ENCODE peak calls at places on chromosomes 1 and 21, in four cellular contexts. U is OCI-LY7, N is Peyer's patch, O is uterus. A is an unnamed sample. For H3K4me1, the result is how much of the 10 kb centered on the place peaks cover.

GRCh38 chr1:116360435-116361173 is 12.4 kb upstream of the ATP1A1 start:
- DNase-seq in O (no peak), N (no peak), U (peak), A (no peak)

GRCh38 chr1:56526571-56527174 is 52.7 kb downstream of the PLPP3 start:
- DNase-seq in N (no peak), O (no peak), U (peak), A (no peak)

GRCh38 chr21:36087362-36088138 is 17.7 kb downstream of the CBR1 start:
- DNase-seq in U (no peak), O (no peak), N (no peak), A (no peak)

GRCh38 chr21:46089285-46089684 is 8.6 kb upstream of the COL6A2 start:
- DNase-seq in N (no peak), U (no peak), O (no peak), A (no peak)

GRCh38 chr1:35574655-35575400 is 1.7 kb downstream of the TFAP2E start:
- DNase-seq in N (no peak), U (no peak), O (no peak), A (no peak)

GRCh38 chr1:193310569-193310968 is 124.2 kb upstream of the B3GALT2 start:
- DNase-seq in O (no peak), U (no peak), N (no peak), A (no peak)

GRCh38 chr1:204858381-204858821 is 12.3 kb upstream of the NFASC start:
- DNase-seq in O (no peak), U (no peak), N (no peak), A (no peak)

GRCh38 chr1:170513138-170513537 is 18.8 kb upstream of the GORAB start:
- DNase-seq in N (no peak), U (no peak), O (no peak), A (no peak)

GRCh38 chr1:156860639-156861423 is at the start of gene NTRK1:
- DNase-seq in U (peak), N (no peak), O (peak), A (no peak)

GRCh38 chr21:36075171-36075570 is 5.3 kb downstream of the CBR1 start:
- DNase-seq in O (no peak), N (no peak), U (no peak), A (no peak)

GRCh38 chr1:26283871-26284596 is 4.1 kb downstream of the SH3BGRL3 start:
- DNase-seq in O (no peak), N (no peak), U (no peak), A (no peak)

GRCh38 chr1:4027492-4028138 is 127.5 kb upstream of the C1orf174 start:
- DNase-seq in N (no peak), O (no peak), U (peak), A (no peak)

GRCh38 chr1:243727503-243728191 is 122.4 kb downstream of the AKT3 start:
- DNase-seq in N (no peak), U (peak), O (no peak), A (no peak)

GRCh38 chr1:196910208-196910607 is 22.4 kb downstream of the CFHR4 start:
- DNase-seq in U (no peak), O (no peak), N (no peak), A (no peak)

GRCh38 chr1:200336111-200336845 is 73.6 kb downstream of the ZNF281 start:
- DNase-seq in O (no peak), U (no peak), N (no peak), A (peak)

GRCh38 chr1:28592314-28593071 is 428 bp downstream of the RAB42 start:
- DNase-seq in U (no peak), O (no peak), N (peak), A (no peak)

GRCh38 chr21:44583800-44584147 is 3.4 kb upstream of the KRTAP10-5 start:
- DNase-seq in O (no peak), N (no peak), U (no peak), A (no peak)

GRCh38 chr1:150487763-150488115 is 520 bp downstream of the TARS2 start:
- DNase-seq in U (no peak), N (no peak), O (no peak), A (no peak)
- H3K4me1 ChIP-seq in U (under half), N (under half), O (under half), A (under half)

GRCh38 chr1:165845992-165846748 is 18.8 kb downstream of the UCK2 start:
- DNase-seq in N (no peak), O (no peak), U (no peak), A (no peak)

GRCh38 chr1:165844114-165844798 is 16.8 kb downstream of the UCK2 start:
- DNase-seq in O (no peak), N (no peak), U (no peak), A (no peak)

GRCh38 chr1:165847486-165847885 is 20.1 kb downstream of the UCK2 start:
- DNase-seq in O (no peak), N (no peak), U (no peak), A (no peak)

GRCh38 chr1:165844933-165845332 is 17.5 kb downstream of the UCK2 start:
- DNase-seq in U (no peak), N (no peak), O (no peak), A (no peak)

GRCh38 chr1:165845569-165845968 is 18.2 kb downstream of the UCK2 start:
- DNase-seq in U (no peak), O (no peak), N (no peak), A (no peak)
- H3K4me3 ChIP-seq in U (no peak), O (no peak), N (no peak), A (no peak)

GRCh38 chr1:2275796-2276536 is 47.8 kb downstream of the SKI start:
- DNase-seq in O (peak), U (peak), N (no peak), A (no peak)

GRCh38 chr1:2277741-2278488 is 49.8 kb downstream of the SKI start:
- DNase-seq in N (no peak), O (peak), U (no peak), A (no peak)

GRCh38 chr1:2278591-2279209 is 50.6 kb downstream of the SKI start:
- DNase-seq in N (no peak), U (no peak), O (no peak), A (no peak)

GRCh38 chr1:2274968-2275475 is 46.9 kb downstream of the SKI start:
- DNase-seq in N (no peak), O (peak), U (no peak), A (no peak)

DNA sequence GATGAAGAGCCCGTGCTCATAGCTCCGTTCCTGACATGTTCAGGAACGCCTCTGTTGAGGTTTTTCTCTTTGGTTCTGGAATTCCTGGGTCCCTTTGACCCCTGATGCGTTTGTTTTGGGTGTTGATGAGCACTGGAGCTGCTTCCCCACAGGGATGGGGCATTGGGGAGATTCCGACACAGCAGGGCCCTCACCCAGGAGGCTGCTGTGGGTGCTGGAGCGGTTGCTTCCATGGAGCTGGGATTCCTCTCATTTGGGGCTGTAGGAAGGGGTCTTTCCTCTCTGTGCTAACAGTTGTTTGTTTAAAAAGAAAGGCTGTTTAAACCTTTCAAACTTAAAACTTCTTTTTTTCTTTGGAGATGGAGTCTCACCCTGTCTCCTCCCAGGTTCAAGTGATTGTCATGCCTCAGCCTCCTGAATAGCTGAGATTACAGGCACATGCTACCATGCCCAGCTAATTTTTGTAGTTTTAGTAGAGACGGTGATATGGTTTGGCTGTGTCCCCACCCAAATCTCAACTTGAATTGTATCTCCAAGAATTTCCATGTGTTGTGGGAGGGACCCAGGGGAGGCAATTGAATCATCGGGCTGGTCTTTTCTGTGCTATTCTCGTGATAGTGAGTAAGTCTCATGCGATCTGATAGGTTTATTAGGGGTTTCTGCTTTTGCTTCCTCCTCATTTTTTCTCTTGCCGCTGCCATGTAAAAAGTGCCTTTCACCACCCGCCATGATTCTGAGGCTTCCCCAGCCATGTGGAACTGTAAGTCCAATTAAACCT is 48.9 kb downstream of the SKI start:
- DNase-seq in N (no peak), U (no peak), O (no peak), A (no peak)
- H3K4me1 ChIP-seq in N (half or more), U (under half), O (under half), A (under half)

DNA sequence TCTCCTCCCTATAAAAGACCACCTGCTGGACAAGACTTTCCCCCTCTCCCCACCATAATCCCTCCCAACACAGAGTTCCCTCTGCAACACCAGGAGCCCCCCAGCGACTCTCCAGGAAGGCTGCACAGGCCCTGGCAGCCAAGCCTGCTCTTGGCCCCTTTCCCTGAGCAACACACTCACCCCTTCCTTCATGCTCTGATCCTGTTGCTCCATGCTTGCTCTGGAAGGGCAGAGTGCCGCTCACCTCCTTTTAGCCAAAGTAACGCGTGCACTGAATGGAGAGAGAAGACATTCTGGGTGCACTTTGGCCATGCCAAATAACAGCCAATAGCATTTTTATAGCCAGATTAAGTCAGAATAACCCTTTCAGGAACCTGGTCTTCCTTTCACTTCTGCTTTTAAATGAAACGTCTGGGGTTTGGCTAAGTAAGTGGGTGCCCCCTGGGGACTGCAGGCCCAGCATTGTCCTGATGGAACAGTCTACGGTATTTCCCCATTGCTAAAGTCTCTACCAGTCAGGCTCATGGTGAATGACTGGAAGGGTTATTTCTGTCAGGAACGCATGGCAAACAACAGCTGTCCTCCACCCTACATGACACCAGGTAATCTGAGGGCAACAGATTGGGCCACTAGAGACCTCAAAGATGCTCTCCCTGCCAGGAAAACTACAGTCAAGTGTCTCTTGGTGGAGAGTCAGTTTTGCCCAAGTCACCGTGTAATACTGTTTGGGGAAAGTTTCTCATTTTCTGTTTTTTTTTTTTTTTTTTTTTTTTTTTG is at the start of gene SLC2A5:
- DNase-seq in O (peak), U (peak), N (peak), A (no peak)
- H3K4me3 ChIP-seq in O (no peak), U (peak), N (peak), A (no peak)

GRCh38 chr1:58818991-58819390 is 35.1 kb upstream of the JUN start:
- DNase-seq in N (no peak), O (no peak), U (no peak), A (peak)
- H3K4me1 ChIP-seq in N (under half), O (under half), U (under half), A (half or more)

GRCh38 chr1:54404263-54404662 is 1.9 kb downstream of the SSBP3 start:
- DNase-seq in U (no peak), N (no peak), O (no peak), A (no peak)

GRCh38 chr1:54401799-54402198 is 4.4 kb downstream of the SSBP3 start:
- DNase-seq in O (no peak), U (no peak), N (no peak), A (no peak)

GRCh38 chr1:54403377-54403776 is 2.8 kb downstream of the SSBP3 start:
- DNase-seq in U (no peak), O (no peak), N (no peak), A (no peak)

GRCh38 chr1:54403808-54404261 is 2.4 kb downstream of the SSBP3 start:
- DNase-seq in N (no peak), U (peak), O (no peak), A (no peak)

GRCh38 chr1:54402896-54403295 is 3.3 kb downstream of the SSBP3 start:
- DNase-seq in N (no peak), U (no peak), O (no peak), A (no peak)
- H3K4me3 ChIP-seq in N (no peak), U (no peak), O (no peak), A (no peak)

GRCh38 chr1:201724039-201724759 is 104.8 kb upstream of the IPO9 start:
- DNase-seq in U (no peak), N (no peak), O (no peak), A (no peak)
- H3K4me1 ChIP-seq in U (under half), N (under half), O (under half), A (under half)

GRCh38 chr1:164589408-164589807 is 30.4 kb downstream of the PBX1 start:
- DNase-seq in U (no peak), N (no peak), O (no peak), A (no peak)

GRCh38 chr1:164590592-164590991 is 31.6 kb downstream of the PBX1 start:
- DNase-seq in O (no peak), U (no peak), N (no peak), A (no peak)

GRCh38 chr1:164592634-164593033 is 33.6 kb downstream of the PBX1 start:
- DNase-seq in O (no peak), U (no peak), N (no peak), A (no peak)

GRCh38 chr1:164589961-164590507 is 31.1 kb downstream of the PBX1 start:
- DNase-seq in N (no peak), O (no peak), U (no peak), A (no peak)

GRCh38 chr1:164591858-164592257 is 32.9 kb downstream of the PBX1 start:
- DNase-seq in O (no peak), N (no peak), U (no peak), A (peak)
- H3K4me3 ChIP-seq in O (no peak), N (no peak), U (no peak), A (no peak)

A was measured in SJSA1.